ENCODE peak calls at places on chromosomes 3 and 15, in seven cellular contexts. A is lower lobe of right lung, K is putamen, I is thoracic aorta, H is ELR, D is psoas muscle, C is activated T-cell treated with anti-CD3 and anti-CD28 coated beads for 1 hour. Z is an unnamed sample.

GRCh38 chr3:161148832-161149475 is 43.8 kb upstream of the B3GALNT1 start:
- DNase-seq in I (no peak), D (no peak), H (peak), A (no peak), C (no peak), K (no peak), Z (no peak)

GRCh38 chr15:45522931-45523331 is 376 bp upstream of the SLC30A4 start:
- DNase-seq in C (no peak), H (peak), D (no peak), K (no peak), I (no peak), A (no peak), Z (peak)

GRCh38 chr15:98625614-98626013 is 22.7 kb upstream of the IGF1R start:
- DNase-seq in I (no peak), D (no peak), C (no peak), H (no peak), K (no peak), A (no peak), Z (no peak)

GRCh38 chr15:31235298-31236183 is 91.1 kb upstream of the KLF13 start:
- DNase-seq in K (no peak), D (no peak), H (no peak), A (no peak), I (no peak), C (no peak), Z (peak)

GRCh38 chr3:10935846-10936631 is 56.5 kb upstream of the SLC6A1 start:
- DNase-seq in C (no peak), D (no peak), H (no peak), I (no peak), A (no peak), K (no peak), Z (no peak)

GRCh38 chr3:4945318-4945717 is 33.9 kb upstream of the BHLHE40 start:
- DNase-seq in A (no peak), I (no peak), D (no peak), H (no peak), C (no peak), K (no peak), Z (no peak)

GRCh38 chr3:71987089-71987735 is 202.3 kb upstream of the PROK2 start:
- DNase-seq in D (no peak), K (no peak), A (no peak), H (peak), I (no peak), C (no peak), Z (no peak)

GRCh38 chr15:77654975-77655374 is 22.3 kb upstream of the LINGO1 start:
- DNase-seq in K (no peak), C (no peak), A (no peak), D (no peak), H (peak), I (no peak), Z (no peak)

GRCh38 chr3:177379045-177379444 is 181.8 kb upstream of the TBL1XR1 start:
- DNase-seq in H (peak), D (no peak), K (no peak), C (no peak), A (no peak), I (no peak), Z (no peak)

GRCh38 chr3:79910337-79910736 is 142.5 kb upstream of the ROBO1 start:
- DNase-seq in I (no peak), D (no peak), A (no peak), C (no peak), K (no peak), H (no peak), Z (no peak)

GRCh38 chr3:72520205-72520604 is 328.0 kb downstream of the SHQ1 start:
- DNase-seq in D (no peak), H (no peak), C (no peak), I (no peak), A (no peak), K (no peak), Z (no peak)

GRCh38 chr15:38254065-38254883 is 1.6 kb downstream of the SPRED1 start:
- DNase-seq in C (no peak), I (no peak), K (peak), H (peak), D (no peak), A (peak), Z (peak)